ENCODE peak calls at places on chromosomes 6 and 20, in six cellular contexts. I is neuronal stem cell, K is H9, Q is trophoblast cell, R is mesenchymal stem cell, O is H1. T is an unnamed sample.

GRCh38 chr6:12051861-12052368 is 39.8 kb downstream of the HIVEP1 start:
- DNase-seq in I (no peak), K (no peak), Q (peak; percentile 34), R (peak; percentile 69), O (no peak), T (peak; percentile 88)

GRCh38 chr20:8990770-8991169 is 78.1 kb upstream of the PLCB4 start:
- DNase-seq in I (no peak), K (no peak), Q (no peak), R (no peak), O (no peak), T (no peak)

GRCh38 chr20:56460459-56460858 is 8.0 kb upstream of the RTF2 start:
- DNase-seq in I (no peak), K (no peak), Q (no peak), R (no peak), O (no peak), T (no peak)

GRCh38 chr6:157128235-157128761 is 195.0 kb downstream of the TMEM242 start:
- DNase-seq in I (no peak), K (no peak), Q (no peak), R (no peak), O (no peak), T (no peak)

GRCh38 chr20:40970218-40970617 is 58.4 kb upstream of the TOP1 start:
- DNase-seq in I (no peak), K (peak; percentile 69), Q (no peak), R (no peak), O (peak; percentile 41), T (no peak)

GRCh38 chr6:169326067-169326799 is 72.6 kb upstream of the THBS2 start:
- DNase-seq in I (peak; percentile 6), K (peak; percentile 70), Q (peak; percentile 13), R (no peak), O (peak; percentile 72), T (peak; percentile 52)

GRCh38 chr20:51164732-51165530 is 142.0 kb upstream of the KCNG1 start:
- DNase-seq in I (no peak), K (no peak), Q (no peak), R (no peak), O (peak; percentile 32), T (no peak)

GRCh38 chr20:36439040-36439730 is 102.1 kb upstream of the MYL9 start:
- DNase-seq in I (peak; percentile 65), K (peak; percentile 86), Q (peak; percentile 85), R (peak; percentile 53), O (peak; percentile 96), T (peak; percentile 43)

GRCh38 chr20:58111340-58112016 is 117.0 kb downstream of the ANKRD60 start:
- DNase-seq in I (no peak), K (peak; percentile 8), Q (peak; percentile 70), R (no peak), O (peak; percentile 32), T (no peak)

GRCh38 chr20:57620999-57621398 is 773 bp upstream of the ZBP1 start:
- DNase-seq in I (no peak), K (no peak), Q (no peak), R (no peak), O (peak; percentile 33), T (no peak)

GRCh38 chr6:41716516-41717446 is 18.6 kb downstream of the TFEB start:
- DNase-seq in I (no peak), K (no peak), Q (no peak), R (peak; percentile 63), O (no peak), T (no peak)

GRCh38 chr6:16148498-16148897 is 19.6 kb downstream of the MYLIP start:
- DNase-seq in I (no peak), K (peak; percentile 50), Q (peak; percentile 47), R (no peak), O (no peak), T (no peak)

GRCh38 chr6:53858913-53859312 is 64.1 kb downstream of the LRRC1 start:
- DNase-seq in I (no peak), K (no peak), Q (no peak), R (no peak), O (no peak), T (no peak)

GRCh38 chr20:61500791-61501321 is 248.8 kb downstream of the CDH4 start:
- DNase-seq in I (no peak), K (peak; percentile 36), Q (peak; percentile 10), R (peak; percentile 81), O (no peak), T (peak; percentile 54)

GRCh38 chr6:14638932-14639875 is 521.6 kb downstream of the CD83 start:
- DNase-seq in I (peak; percentile 33), K (no peak), Q (peak; percentile 12), R (peak; percentile 68), O (peak; percentile 50), T (peak; percentile 60)

GRCh38 chr6:166419268-166419667 is 36.5 kb upstream of the MPC1 start:
- DNase-seq in I (no peak), K (no peak), Q (no peak), R (peak; percentile 61), O (no peak), T (peak; percentile 47)

GRCh38 chr6:110720066-110720465 is 95.2 kb downstream of the CDK19 start:
- DNase-seq in I (no peak), K (no peak), Q (no peak), R (no peak), O (no peak), T (no peak)

GRCh38 chr6:159681104-159681503 is 11.9 kb downstream of the SOD2 start:
- DNase-seq in I (no peak), K (no peak), Q (no peak), R (no peak), O (no peak), T (no peak)

GRCh38 chr6:100549406-100550167 is 84.9 kb upstream of the SIM1 start:
- DNase-seq in I (no peak), K (no peak), Q (peak; percentile 44), R (peak; percentile 36), O (no peak), T (peak; percentile 87)

GRCh38 chr6:71220466-71220865 is 68.1 kb upstream of the OGFRL1 start:
- DNase-seq in I (no peak), K (no peak), Q (no peak), R (no peak), O (no peak), T (no peak)

DNA sequence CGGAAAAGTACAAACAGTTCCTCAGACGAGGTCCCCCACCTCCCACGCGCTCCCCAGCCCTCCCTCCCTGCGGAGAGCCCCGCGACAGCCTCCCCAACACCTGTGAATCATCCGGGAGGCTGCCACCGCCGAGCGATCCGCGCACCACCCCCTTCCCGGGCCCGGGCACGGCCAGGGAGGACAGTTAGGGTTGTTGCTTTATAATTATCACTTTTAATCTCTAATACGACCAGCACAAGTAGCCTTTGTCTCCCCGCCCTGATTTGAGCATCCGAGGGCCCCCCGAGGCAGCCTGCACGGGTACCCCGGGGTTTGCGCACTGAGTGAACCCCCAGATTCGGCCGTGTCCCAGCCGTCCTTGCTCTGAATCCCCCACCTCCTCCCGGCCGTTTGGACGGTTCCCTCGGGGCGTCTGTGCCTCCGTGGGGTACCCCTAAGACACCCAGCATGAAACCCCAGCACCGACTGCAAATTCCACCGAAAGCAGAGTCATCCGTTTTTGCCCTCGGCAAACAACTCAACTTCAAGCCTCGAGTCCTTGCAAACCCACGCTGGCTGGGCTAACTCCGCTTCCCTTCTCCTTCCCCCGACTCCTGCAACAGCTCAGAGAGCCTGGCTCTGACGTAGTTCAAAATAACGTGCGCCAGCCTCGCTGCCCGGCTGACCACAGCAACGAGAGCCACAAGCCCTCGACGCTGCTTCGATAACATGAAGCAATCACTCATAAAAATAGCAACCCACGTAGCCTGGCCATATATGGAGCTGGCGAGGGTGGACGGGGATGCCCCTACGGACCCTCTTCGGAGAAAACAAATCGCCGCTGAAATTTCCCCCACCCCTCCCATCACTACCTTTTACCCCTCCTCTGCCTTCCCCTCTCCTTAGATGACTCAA is 866 bp upstream of the SNAP25 start:
- DNase-seq in I (peak; percentile 75), K (peak; percentile 81), Q (peak; percentile 6), R (peak; percentile 97), O (peak; percentile 80), T (peak; percentile 96)
- H2AFZ ChIP-seq in I (peak overlapping the region; percentile 88), K (peak overlapping the region; percentile 2), Q (peak overlapping the region; percentile 79), R (peak overlapping the region; percentile 57), O (peak overlapping the region; percentile 88), T (peak overlapping the region; percentile 84)

GRCh38 chr20:22582386-22582959 is 1.9 kb downstream of the FOXA2 start:
- DNase-seq in I (no peak), K (peak; percentile 51), Q (no peak), R (no peak), O (peak; percentile 73), T (no peak)
- H3K23ac ChIP-seq in I (peak overlapping the region; percentile 43), K (no peak overlapping the region), Q (no peak overlapping the region), R (no peak overlapping the region), O (no peak overlapping the region), T (no peak overlapping the region)

GRCh38 chr20:5638023-5638422 is 112.2 kb upstream of the SHLD1 start:
- DNase-seq in I (no peak), K (no peak), Q (no peak), R (no peak), O (no peak), T (no peak)

GRCh38 chr20:5636841-5637240 is 113.4 kb upstream of the SHLD1 start:
- DNase-seq in I (no peak), K (no peak), Q (peak; percentile 89), R (no peak), O (no peak), T (no peak)

GRCh38 chr20:5630071-5630470 is 120.1 kb upstream of the SHLD1 start:
- DNase-seq in I (no peak), K (no peak), Q (no peak), R (no peak), O (no peak), T (no peak)

GRCh38 chr20:5636127-5636520 is 114.1 kb upstream of the SHLD1 start:
- DNase-seq in I (no peak), K (no peak), Q (peak; percentile 87), R (no peak), O (no peak), T (no peak)

DNA sequence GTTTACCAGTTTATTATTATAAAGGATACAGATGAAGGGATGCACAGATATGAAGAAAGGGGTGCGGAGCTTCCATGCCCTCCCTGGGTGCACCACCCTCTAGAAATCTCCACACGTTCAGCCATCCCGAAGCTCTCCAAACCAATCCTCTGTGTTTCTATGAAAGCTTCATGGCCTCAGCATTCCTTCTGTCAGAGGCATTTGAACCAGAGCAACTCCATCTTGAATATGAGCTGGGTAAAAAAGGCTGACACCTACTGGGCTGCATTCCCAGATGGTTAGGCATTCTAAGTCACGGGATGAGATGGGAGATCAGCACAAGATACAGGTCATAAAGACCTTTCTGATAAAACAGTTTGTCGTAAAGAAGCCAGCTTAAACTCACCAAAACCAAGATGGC is 115.3 kb upstream of the SHLD1 start:
- DNase-seq in I (no peak), K (no peak), Q (peak; percentile 37), R (no peak), O (no peak), T (no peak)
- H2AFZ ChIP-seq in I (peak overlapping the region; percentile 5), K (no peak overlapping the region), Q (no peak overlapping the region), R (no peak overlapping the region), O (no peak overlapping the region), T (no peak overlapping the region)

GRCh38 chr6:34145161-34146020 is 496 bp downstream of the GRM4 start:
- DNase-seq in I (peak; percentile 45), K (peak; percentile 69), Q (peak; percentile 37), R (peak; percentile 61), O (peak; percentile 80), T (peak; percentile 46)

GRCh38 chr6:34144581-34145160 is 1.2 kb downstream of the GRM4 start:
- DNase-seq in I (no peak), K (peak; percentile 29), Q (no peak), R (peak; percentile 3), O (peak; percentile 61), T (no peak)

GRCh38 chr6:34143196-34143883 is 2.5 kb downstream of the GRM4 start:
- DNase-seq in I (no peak), K (no peak), Q (no peak), R (no peak), O (no peak), T (no peak)

GRCh38 chr6:34142599-34142998 is 3.3 kb downstream of the GRM4 start:
- DNase-seq in I (no peak), K (peak; percentile 81), Q (no peak), R (no peak), O (no peak), T (no peak)

GRCh38 chr6:34143884-34144580 is 1.9 kb downstream of the GRM4 start:
- DNase-seq in I (peak; percentile 77), K (peak; percentile 86), Q (no peak), R (peak; percentile 18), O (peak; percentile 88), T (no peak)
- H3K23ac ChIP-seq in I (peak overlapping the region; percentile 75), K (no peak overlapping the region), Q (no peak overlapping the region), R (no peak overlapping the region), O (no peak overlapping the region), T (no peak overlapping the region)